ENCODE peak calls at places on chromosome 5, in six cellular contexts. V is uterus, K is endothelial cell, C is PC-3, X is lung, I is fibroblast of mammary gland. Y is an unnamed sample.

GRCh38 chr5:42502613-42503470 is 79.6 kb downstream of the GHR start:
- DNase-seq in V (no peak), K (no peak), C (peak), X (no peak), I (peak), Y (no peak)

GRCh38 chr5:34857894-34858293 is 18.9 kb downstream of the TTC23L start:
- DNase-seq in V (no peak), K (no peak), C (no peak), X (no peak), I (no peak), Y (no peak)

GRCh38 chr5:74483001-74483400 is 157.5 kb downstream of the ENC1 start:
- DNase-seq in V (no peak), K (no peak), C (no peak), X (no peak), I (no peak), Y (no peak)

GRCh38 chr5:181098642-181099452 is 32.1 kb downstream of the OR2V1 start:
- DNase-seq in V (no peak), K (no peak), C (no peak), X (no peak), I (no peak), Y (no peak)

GRCh38 chr5:76953551-76954382 is 922 bp downstream of the CRHBP start:
- DNase-seq in V (no peak), K (peak), C (no peak), X (no peak), I (no peak), Y (peak)

GRCh38 chr5:170302729-170303501 is 5.3 kb upstream of the LCP2 start:
- DNase-seq in V (peak), K (no peak), C (no peak), X (no peak), I (no peak), Y (no peak)

GRCh38 chr5:160197341-160198147 is 31.8 kb upstream of the FABP6 start:
- DNase-seq in V (peak), K (peak), C (no peak), X (no peak), I (peak), Y (no peak)

GRCh38 chr5:39580702-39581498 is 156.1 kb upstream of the DAB2 start:
- DNase-seq in V (no peak), K (no peak), C (no peak), X (no peak), I (peak), Y (no peak)

GRCh38 chr5:55218966-55219365 is 8.1 kb downstream of the MCIDAS start:
- DNase-seq in V (no peak), K (no peak), C (peak), X (peak), I (no peak), Y (peak)

GRCh38 chr5:80798166-80798565 is 143.4 kb upstream of the DHFR start:
- DNase-seq in V (no peak), K (no peak), C (no peak), X (no peak), I (no peak), Y (no peak)

GRCh38 chr5:79396265-79396664 is 117.7 kb downstream of the HOMER1 start:
- DNase-seq in V (no peak), K (no peak), C (no peak), X (no peak), I (peak), Y (no peak)

GRCh38 chr5:102048940-102049339 is 247.1 kb downstream of the SLCO4C1 start:
- DNase-seq in V (no peak), K (no peak), C (no peak), X (no peak), I (no peak), Y (no peak)

GRCh38 chr5:173581408-173582197 is 34.8 kb downstream of the BOD1 start:
- DNase-seq in V (no peak), K (peak), C (peak), X (peak), I (peak), Y (peak)

GRCh38 chr5:139275536-139276297 is 17.8 kb upstream of the MATR3 start:
- DNase-seq in V (no peak), K (no peak), C (peak), X (no peak), I (no peak), Y (no peak)

GRCh38 chr5:139982157-139982974 is 60.7 kb downstream of the NRG2 start:
- DNase-seq in V (no peak), K (no peak), C (peak), X (no peak), I (peak), Y (peak)

GRCh38 chr5:515273-515836 is 8.9 kb downstream of the SLC9A3 start:
- DNase-seq in V (no peak), K (no peak), C (no peak), X (no peak), I (no peak), Y (no peak)

GRCh38 chr5:101292199-101292598 is 389.1 kb upstream of the ST8SIA4 start:
- DNase-seq in V (no peak), K (no peak), C (peak), X (no peak), I (no peak), Y (no peak)

GRCh38 chr5:156589104-156589858 is 260.8 kb upstream of the PPP1R2B start:
- DNase-seq in V (no peak), K (no peak), C (no peak), X (no peak), I (no peak), Y (no peak)

GRCh38 chr5:1552469-1553255 is 28.9 kb upstream of the LPCAT1 start:
- DNase-seq in V (no peak), K (no peak), C (no peak), X (peak), I (no peak), Y (no peak)

GRCh38 chr5:143309661-143310431 is 93.6 kb downstream of the NR3C1 start:
- DNase-seq in V (no peak), K (no peak), C (peak), X (no peak), I (no peak), Y (no peak)

GRCh38 chr5:912356-913091 is 19.8 kb downstream of the TRIP13 start:
- DNase-seq in V (no peak), K (no peak), C (peak), X (no peak), I (peak), Y (no peak)

DNA sequence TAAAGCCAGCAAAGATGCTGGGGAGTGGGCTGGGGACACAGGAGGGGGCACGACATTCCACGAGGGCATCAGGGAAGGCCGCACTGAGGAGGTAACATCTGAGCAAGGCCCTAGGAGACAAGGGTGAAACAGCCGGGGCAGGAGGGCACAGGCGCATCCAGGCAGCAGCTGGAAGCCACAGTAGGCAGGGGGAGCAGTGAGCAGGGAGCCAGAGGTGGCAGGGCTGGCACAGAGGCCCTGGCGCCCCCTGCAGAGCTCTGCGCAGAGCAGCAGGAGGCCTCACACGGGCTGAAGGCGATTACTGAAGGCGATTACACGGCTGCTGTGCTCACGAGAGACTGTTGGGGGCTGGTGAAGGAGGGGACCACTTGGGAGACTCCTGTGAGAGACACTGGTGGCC is 15.4 kb downstream of the LMAN2 start:
- DNase-seq in V (no peak), K (peak), C (peak), X (no peak), I (peak), Y (peak)
- TF ChIP-seq CTCF in V (no peak), K (no peak), C (peak), X (no peak), I (peak), Y (peak)

GRCh38 chr5:135160036-135160675 is 126.1 kb upstream of the PITX1 start:
- DNase-seq in V (no peak), K (no peak), C (no peak), X (no peak), I (no peak), Y (no peak)

GRCh38 chr5:135163391-135163790 is 129.4 kb upstream of the PITX1 start:
- DNase-seq in V (no peak), K (no peak), C (no peak), X (no peak), I (no peak), Y (no peak)

GRCh38 chr5:135163964-135164363 is 129.9 kb upstream of the PITX1 start:
- DNase-seq in V (no peak), K (no peak), C (no peak), X (no peak), I (no peak), Y (no peak)

GRCh38 chr5:135159626-135160025 is 125.6 kb upstream of the PITX1 start:
- DNase-seq in V (no peak), K (no peak), C (no peak), X (no peak), I (no peak), Y (no peak)

GRCh38 chr5:135162661-135163265 is 128.7 kb upstream of the PITX1 start:
- DNase-seq in V (no peak), K (peak), C (no peak), X (no peak), I (no peak), Y (no peak)
- TF ChIP-seq CTCF in V (no peak), K (no peak), C (peak), X (no peak), I (no peak), Y (no peak)

GRCh38 chr5:151080620-151081425 is at the start of gene TNIP1:
- DNase-seq in V (peak), K (peak), C (peak), X (peak), I (peak), Y (peak)
- TF ChIP-seq CTCF in V (no peak), K (no peak), C (no peak), X (no peak), I (no peak), Y (no peak)

GRCh38 chr5:127975961-127976360 is 107.6 kb upstream of the SLC12A2 start:
- DNase-seq in V (no peak), K (no peak), C (peak), X (no peak), I (no peak), Y (no peak)
- TF ChIP-seq CTCF in V (no peak), K (no peak), C (peak), X (no peak), I (no peak), Y (no peak)

DNA sequence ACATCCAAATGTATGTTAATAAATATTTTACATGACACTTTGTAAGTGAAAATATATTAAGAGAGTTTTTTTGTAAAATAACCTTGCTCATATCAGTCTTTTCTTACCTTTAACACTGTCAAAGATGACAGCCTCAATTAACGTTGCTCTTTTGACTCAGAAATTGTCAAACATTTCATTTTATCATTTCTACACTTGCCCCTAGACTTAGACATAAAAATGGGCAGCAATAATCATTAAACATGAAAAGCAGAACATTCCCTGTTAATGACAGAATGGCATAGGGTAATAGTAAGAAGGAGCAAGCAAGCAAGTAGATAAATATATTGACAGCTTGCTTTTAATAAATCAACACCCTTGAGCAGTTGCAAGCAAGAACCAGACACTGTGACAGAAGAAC is 795.9 kb upstream of the CHD1 start:
- DNase-seq in V (no peak), K (no peak), C (no peak), X (no peak), I (no peak), Y (no peak)
- TF ChIP-seq CTCF in V (no peak), K (no peak), C (no peak), X (no peak), I (no peak), Y (no peak)

GRCh38 chr5:61732376-61732775 is 400.3 kb downstream of the ZSWIM6 start:
- DNase-seq in V (no peak), K (no peak), C (no peak), X (no peak), I (no peak), Y (no peak)
- TF ChIP-seq CTCF in V (no peak), K (no peak), C (no peak), X (no peak), I (no peak), Y (no peak)

GRCh38 chr5:92409131-92409530 is 1026.0 kb upstream of the ARRDC3 start:
- DNase-seq in V (no peak), K (no peak), C (peak), X (no peak), I (peak), Y (no peak)
- TF ChIP-seq CTCF in V (no peak), K (no peak), C (no peak), X (no peak), I (no peak), Y (no peak)

GRCh38 chr5:73233053-73233460 is 60.1 kb downstream of the TMEM174 start:
- DNase-seq in V (no peak), K (no peak), C (no peak), X (no peak), I (no peak), Y (no peak)

GRCh38 chr5:73234156-73234555 is 61.2 kb downstream of the TMEM174 start:
- DNase-seq in V (no peak), K (no peak), C (no peak), X (no peak), I (no peak), Y (no peak)

GRCh38 chr5:73232266-73233041 is 59.5 kb downstream of the TMEM174 start:
- DNase-seq in V (no peak), K (peak), C (no peak), X (no peak), I (no peak), Y (no peak)

GRCh38 chr5:73231245-73231778 is 58.3 kb downstream of the TMEM174 start:
- DNase-seq in V (no peak), K (no peak), C (no peak), X (no peak), I (no peak), Y (no peak)

DNA sequence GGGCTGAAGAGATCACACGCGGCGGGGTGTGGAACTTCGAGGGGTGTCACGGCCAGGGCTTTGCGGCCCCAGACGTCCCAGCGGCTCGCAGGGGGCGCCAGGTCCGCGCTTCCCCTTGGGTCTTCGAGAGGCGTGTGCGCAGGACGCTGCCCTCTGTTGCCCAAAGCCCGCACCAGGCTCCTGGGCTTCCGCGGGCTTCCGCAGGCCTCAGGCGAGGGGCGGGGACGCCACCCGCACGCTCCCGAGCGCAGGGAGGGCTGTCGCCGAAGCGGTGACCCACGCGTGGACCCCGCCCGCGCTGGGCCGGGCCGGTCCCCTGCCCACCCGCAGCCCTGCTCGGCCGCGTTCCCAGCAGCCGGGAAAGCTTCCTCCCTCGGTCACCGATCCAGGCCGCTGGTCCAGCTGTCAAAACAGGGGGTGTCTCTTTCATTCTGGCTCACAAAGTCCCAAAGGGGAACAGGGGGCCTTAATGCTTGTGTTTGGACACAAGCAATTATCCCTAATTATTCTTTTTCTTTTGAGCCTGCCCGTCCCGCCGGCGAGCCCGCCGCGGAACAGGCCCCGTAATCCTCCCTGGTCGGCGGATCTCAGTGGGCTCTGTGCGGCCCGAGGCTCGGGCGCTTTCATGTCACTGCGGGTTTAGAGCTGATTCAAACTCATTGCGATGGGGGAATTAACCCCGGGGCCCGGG is 60.6 kb downstream of the TMEM174 start:
- DNase-seq in V (no peak), K (peak), C (no peak), X (no peak), I (no peak), Y (peak)
- TF ChIP-seq CTCF in V (no peak), K (no peak), C (no peak), X (no peak), I (no peak), Y (no peak)

DNA sequence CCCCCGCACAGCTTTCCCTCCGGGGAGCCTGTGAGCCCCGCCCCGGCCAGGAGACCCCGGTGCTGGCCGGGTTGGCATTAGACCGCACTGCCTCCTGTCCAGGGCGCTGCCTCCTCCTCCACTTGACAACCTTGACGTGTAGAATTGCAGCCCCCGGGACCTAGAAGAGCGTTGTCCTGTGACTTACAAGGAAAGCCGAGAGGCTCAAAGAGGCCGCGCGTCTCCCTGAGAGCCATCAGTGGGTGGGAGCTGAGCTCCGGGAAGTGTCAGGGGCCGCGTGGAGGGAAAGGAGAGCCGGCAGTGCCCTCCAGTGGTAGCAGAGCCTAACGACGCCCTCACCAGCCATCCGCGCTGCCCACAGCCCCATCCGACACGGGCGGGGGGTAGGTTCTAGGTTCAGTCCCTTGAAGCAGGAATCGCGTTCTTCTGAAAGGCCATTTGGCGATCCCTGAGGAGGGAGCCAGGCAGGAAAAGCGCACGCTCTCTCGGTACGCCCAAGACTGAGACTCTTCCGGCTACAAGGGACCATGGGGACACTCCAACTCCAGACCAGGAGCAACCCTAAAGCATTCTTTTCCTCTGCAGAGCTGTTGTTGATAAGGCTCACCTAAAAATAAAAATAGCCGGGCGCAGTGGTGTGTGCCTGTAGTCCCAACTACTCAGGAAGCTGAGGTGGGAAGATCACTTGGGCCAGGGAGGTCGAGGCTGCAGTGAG is 40.6 kb upstream of the SAP30L start:
- DNase-seq in V (peak), K (peak), C (peak), X (peak), I (peak), Y (peak)
- TF ChIP-seq CTCF in V (peak), K (peak), C (peak), X (peak), I (peak), Y (peak)

GRCh38 chr5:68055686-68056085 is 159.9 kb upstream of the PIK3R1 start:
- DNase-seq in V (no peak), K (no peak), C (no peak), X (no peak), I (no peak), Y (no peak)
- TF ChIP-seq CTCF in V (no peak), K (peak), C (no peak), X (no peak), I (no peak), Y (peak)

Y was measured in Calu3.